ENCODE peak calls at places on chromosomes 11 and 22, in four cellular contexts. One of them, this sample, is unnamed.

GRCh38 chr22:19069451-19069850 is 52.8 kb downstream of the DGCR2 start:
- DNase-seq in HuH-7: no peak
- DNase-seq in Calu3: no peak
- DNase-seq in ACHN: no peak
- DNase-seq in this sample: no peak

GRCh38 chr11:18463439-18463838 is 7.8 kb downstream of the LDHAL6A start:
- DNase-seq in Calu3: no peak
- DNase-seq in HuH-7: no peak
- DNase-seq in ACHN: no peak
- DNase-seq in this sample: no peak

GRCh38 chr11:87338046-87338639 is 300.4 kb downstream of the TMEM135 start:
- DNase-seq in HuH-7: no peak
- DNase-seq in ACHN: peak; percentile 6
- DNase-seq in Calu3: no peak
- DNase-seq in this sample: no peak

GRCh38 chr11:33391893-33392251 is 134.7 kb downstream of the HIPK3 start:
- DNase-seq in ACHN: no peak
- DNase-seq in Calu3: no peak
- DNase-seq in HuH-7: no peak
- DNase-seq in this sample: no peak

GRCh38 chr11:2261436-2262230 is 8.8 kb downstream of the ASCL2 start:
- DNase-seq in HuH-7: no peak
- DNase-seq in Calu3: no peak
- DNase-seq in ACHN: no peak
- DNase-seq in this sample: peak; percentile 25

GRCh38 chr22:19505735-19506126 is 18.5 kb downstream of the CLDN5 start:
- DNase-seq in ACHN: no peak
- DNase-seq in Calu3: no peak
- DNase-seq in HuH-7: no peak
- DNase-seq in this sample: no peak

GRCh38 chr11:108562746-108563581 is 30.6 kb downstream of the EXPH5 start:
- DNase-seq in HuH-7: no peak
- DNase-seq in ACHN: no peak
- DNase-seq in Calu3: no peak
- DNase-seq in this sample: no peak

GRCh38 chr11:45924036-45924915 is 1.8 kb downstream of the LARGE2 start:
- DNase-seq in HuH-7: no peak
- DNase-seq in Calu3: no peak
- DNase-seq in ACHN: no peak
- DNase-seq in this sample: peak; percentile 32

GRCh38 chr22:27105142-27106025 is 448.0 kb downstream of the MIAT start:
- DNase-seq in Calu3: no peak
- DNase-seq in ACHN: no peak
- DNase-seq in HuH-7: no peak
- DNase-seq in this sample: no peak

GRCh38 chr11:95067042-95067827 is 516 bp downstream of the SRSF8 start:
- DNase-seq in ACHN: peak; percentile 78
- DNase-seq in Calu3: peak; percentile 82
- DNase-seq in HuH-7: peak; percentile 25
- DNase-seq in this sample: peak; percentile 95